ENCODE peak calls at places on chromosomes 6 and 20, in seven cellular contexts. V, I, C, O, H, R and D are unnamed samples.
A peak's percentile ranks its signal among the peaks of the same experiment; 100 is the strongest.

GRCh38 chr20:13771853-13772453 is 12.8 kb downstream of the ESF1 start:
- DNase-seq in V (no peak), I (no peak), C (no peak), O (no peak), H (no peak), R (no peak), D (no peak)

GRCh38 chr6:109351231-109352132 is 30.8 kb downstream of the CD164 start:
- DNase-seq in V (no peak), I (no peak), C (no peak), O (no peak), H (no peak), R (no peak), D (no peak)

GRCh38 chr6:35025241-35026188 is 115.6 kb downstream of the TCP11 start:
- DNase-seq in V (no peak), I (no peak), C (no peak), O (no peak), H (no peak), R (no peak), D (no peak)

GRCh38 chr6:46421239-46421638 is 70.0 kb downstream of the RCAN2 start:
- DNase-seq in V (no peak), I (no peak), C (no peak), O (no peak), H (no peak), R (no peak), D (no peak)

GRCh38 chr6:25649611-25650010 is 2.4 kb upstream of the SCGN start:
- DNase-seq in V (no peak), I (no peak), C (no peak), O (no peak), H (no peak), R (no peak), D (no peak)

GRCh38 chr6:114747995-114748625 is 405.3 kb upstream of the HS3ST5 start:
- DNase-seq in V (no peak), I (no peak), C (no peak), O (peak; percentile 41), H (no peak), R (no peak), D (no peak)

GRCh38 chr20:1868856-1869255 is 26.4 kb upstream of the SIRPA start:
- DNase-seq in V (no peak), I (no peak), C (no peak), O (no peak), H (no peak), R (no peak), D (no peak)

GRCh38 chr6:16972535-16972934 is 129.3 kb upstream of the STMND1 start:
- DNase-seq in V (no peak), I (no peak), C (no peak), O (no peak), H (no peak), R (no peak), D (no peak)

GRCh38 chr6:47042238-47042843 is at the start of gene ADGRF1:
- DNase-seq in V (no peak), I (no peak), C (no peak), O (no peak), H (no peak), R (no peak), D (no peak)

GRCh38 chr6:142378138-142378875 is 76.5 kb downstream of the ADGRG6 start:
- DNase-seq in V (peak; percentile 32), I (no peak), C (no peak), O (no peak), H (no peak), R (no peak), D (no peak)

GRCh38 chr6:116060572-116061283 is at the start of gene FRK:
- DNase-seq in V (peak; percentile 10), I (peak; percentile 3), C (no peak), O (no peak), H (no peak), R (no peak), D (peak; percentile 82)

GRCh38 chr6:51265426-51265825 is 446.8 kb downstream of the TFAP2B start:
- DNase-seq in V (no peak), I (no peak), C (peak; percentile 42), O (no peak), H (no peak), R (no peak), D (no peak)

GRCh38 chr20:44772636-44773035 is 27.0 kb downstream of the KCNK15 start:
- DNase-seq in V (no peak), I (no peak), C (no peak), O (no peak), H (no peak), R (no peak), D (no peak)